ENCODE peak calls at places on chromosomes 4 and X, in seven cellular contexts. E is stomach, M is cardiac muscle cell, B is HCT116, O is astrocyte, W is AG10803, Y is tibial artery. F is an unnamed sample.

GRCh38 chr4:176185068-176185467 is 10.3 kb downstream of the SPATA4 start:
- DNase-seq in E (no peak), M (no peak), B (no peak), O (peak), W (peak), Y (no peak), F (peak)

GRCh38 chr4:123573866-123574508 is 177.4 kb downstream of the SPRY1 start:
- DNase-seq in E (no peak), M (no peak), B (no peak), O (no peak), W (no peak), Y (no peak), F (no peak)

GRCh38 chr4:96295143-96295763 is 455.4 kb downstream of the PDHA2 start:
- DNase-seq in E (no peak), M (no peak), B (no peak), O (no peak), W (no peak), Y (no peak), F (no peak)

GRCh38 chr4:4488405-4489404 is 53.1 kb downstream of the STX18 start:
- DNase-seq in E (peak), M (peak), B (peak), O (peak), W (peak), Y (peak), F (peak)

GRCh38 chr4:86496094-86497060 is 97.7 kb upstream of the PTPN13 start:
- DNase-seq in E (peak), M (peak), B (peak), O (no peak), W (peak), Y (no peak), F (peak)

GRCh38 chrX:42505057-42505456 is 272.9 kb downstream of the PPP1R2C start:
- DNase-seq in E (no peak), M (no peak), B (no peak), O (no peak), W (no peak), Y (no peak), F (no peak)

GRCh38 chrX:149539283-149540132 is 1.3 kb upstream of the EOLA1 start:
- DNase-seq in E (peak), M (peak), B (peak), O (peak), W (peak), Y (peak), F (peak)

GRCh38 chr4:110104661-110105060 is 93.8 kb downstream of the ELOVL6 start:
- DNase-seq in E (no peak), M (no peak), B (no peak), O (no peak), W (no peak), Y (no peak), F (no peak)

GRCh38 chrX:97524997-97525396 is 641.3 kb downstream of the RPA4 start:
- DNase-seq in E (no peak), M (no peak), B (no peak), O (peak), W (peak), Y (no peak), F (no peak)

GRCh38 chr4:67721770-67722597 is 21.0 kb upstream of the UBA6 start:
- DNase-seq in E (no peak), M (no peak), B (peak), O (peak), W (peak), Y (no peak), F (peak)

GRCh38 chr4:139028191-139028661 is 12.6 kb downstream of the NOCT start:
- DNase-seq in E (peak), M (peak), B (no peak), O (no peak), W (no peak), Y (no peak), F (no peak)

GRCh38 chrX:15447985-15448639 is 45.0 kb downstream of the PIR start:
- DNase-seq in E (no peak), M (peak), B (no peak), O (peak), W (peak), Y (no peak), F (no peak)

GRCh38 chr4:47668810-47669408 is 169.0 kb downstream of the CORIN start:
- DNase-seq in E (no peak), M (peak), B (peak), O (peak), W (peak), Y (no peak), F (peak)

GRCh38 chrX:68831405-68832100 is 2.7 kb downstream of the EFNB1 start:
- DNase-seq in E (no peak), M (no peak), B (no peak), O (no peak), W (no peak), Y (no peak), F (no peak)

GRCh38 chrX:112834016-112834855 is 6.4 kb downstream of the AMOT start:
- DNase-seq in E (no peak), M (peak), B (no peak), O (peak), W (peak), Y (no peak), F (no peak)

GRCh38 chrX:154328646-154329045 is 33.1 kb downstream of the TKTL1 start:
- DNase-seq in E (no peak), M (no peak), B (no peak), O (no peak), W (no peak), Y (no peak), F (no peak)

DNA sequence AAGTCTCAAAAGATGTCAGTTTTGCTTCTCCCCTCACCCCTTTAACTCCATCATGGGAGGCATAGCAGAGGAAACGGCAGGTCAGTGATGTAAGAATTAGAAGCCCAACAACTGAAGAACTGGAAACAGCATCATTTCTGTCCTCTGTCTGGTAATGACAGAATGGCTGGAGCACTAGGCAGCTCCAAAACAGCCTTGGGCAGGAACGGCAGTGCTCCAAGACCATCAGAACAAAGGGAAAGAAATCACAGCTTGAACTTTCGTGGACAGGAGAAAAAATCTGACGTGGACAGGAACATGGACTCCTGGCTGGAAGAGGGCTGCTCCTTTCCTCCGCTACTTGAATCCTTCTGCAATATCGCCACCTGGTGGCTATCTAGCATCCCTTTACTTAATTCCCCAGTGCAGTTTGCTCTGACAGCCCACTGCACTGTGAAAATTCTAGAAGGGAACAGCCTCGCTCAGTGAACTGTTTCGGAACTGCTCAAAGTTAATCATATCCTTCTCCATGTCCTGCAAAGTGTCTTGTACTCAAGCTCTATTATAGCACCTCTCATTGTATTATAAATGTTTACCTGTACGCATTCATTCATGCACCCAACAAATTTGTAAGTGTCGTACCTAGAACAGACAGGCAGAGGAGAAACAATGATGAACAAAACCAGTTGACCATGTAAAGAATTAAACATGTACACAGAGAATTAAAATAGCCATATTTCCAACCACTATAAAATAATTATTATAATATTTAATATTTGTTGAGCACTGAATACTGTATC is 20.4 kb downstream of the SLC25A53 start:
- DNase-seq in E (peak), M (peak), B (peak), O (peak), W (peak), Y (peak), F (peak)
- TF ChIP-seq CTCF in E (peak), M (peak), B (peak), O (peak), W (peak), Y (peak), F (peak)

GRCh38 chr4:143085224-143085623 is 99.5 kb upstream of the USP38 start:
- DNase-seq in E (no peak), M (no peak), B (no peak), O (no peak), W (peak), Y (no peak), F (no peak)

GRCh38 chr4:143083811-143084472 is 100.8 kb upstream of the USP38 start:
- DNase-seq in E (no peak), M (no peak), B (no peak), O (no peak), W (peak), Y (no peak), F (no peak)

GRCh38 chr4:143085644-143086043 is 99.1 kb upstream of the USP38 start:
- DNase-seq in E (no peak), M (no peak), B (no peak), O (no peak), W (no peak), Y (no peak), F (no peak)

GRCh38 chr4:143082698-143083097 is 102.0 kb upstream of the USP38 start:
- DNase-seq in E (no peak), M (no peak), B (no peak), O (no peak), W (no peak), Y (no peak), F (no peak)

DNA sequence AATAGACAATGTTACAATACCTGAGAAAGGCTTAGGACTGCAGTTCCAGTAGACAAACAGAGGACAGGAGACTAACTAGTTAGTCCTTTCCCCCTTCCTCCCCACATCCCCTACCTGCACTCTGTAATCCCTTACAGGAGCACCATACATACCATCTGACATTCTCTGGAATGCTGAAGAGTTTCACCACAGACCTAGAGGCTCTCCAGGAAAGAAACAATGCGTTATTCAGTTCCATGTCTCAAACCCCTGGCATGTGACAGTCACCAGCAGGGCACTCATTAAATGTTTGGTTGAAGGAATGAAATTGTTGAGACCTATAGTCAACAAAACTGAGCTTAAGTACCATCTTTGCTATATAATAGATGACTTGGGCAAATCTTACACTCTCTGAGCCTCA is 100.2 kb upstream of the USP38 start:
- DNase-seq in E (no peak), M (no peak), B (no peak), O (peak), W (no peak), Y (no peak), F (no peak)
- TF ChIP-seq CTCF in E (no peak), M (no peak), B (no peak), O (no peak), W (no peak), Y (no peak), F (no peak)

DNA sequence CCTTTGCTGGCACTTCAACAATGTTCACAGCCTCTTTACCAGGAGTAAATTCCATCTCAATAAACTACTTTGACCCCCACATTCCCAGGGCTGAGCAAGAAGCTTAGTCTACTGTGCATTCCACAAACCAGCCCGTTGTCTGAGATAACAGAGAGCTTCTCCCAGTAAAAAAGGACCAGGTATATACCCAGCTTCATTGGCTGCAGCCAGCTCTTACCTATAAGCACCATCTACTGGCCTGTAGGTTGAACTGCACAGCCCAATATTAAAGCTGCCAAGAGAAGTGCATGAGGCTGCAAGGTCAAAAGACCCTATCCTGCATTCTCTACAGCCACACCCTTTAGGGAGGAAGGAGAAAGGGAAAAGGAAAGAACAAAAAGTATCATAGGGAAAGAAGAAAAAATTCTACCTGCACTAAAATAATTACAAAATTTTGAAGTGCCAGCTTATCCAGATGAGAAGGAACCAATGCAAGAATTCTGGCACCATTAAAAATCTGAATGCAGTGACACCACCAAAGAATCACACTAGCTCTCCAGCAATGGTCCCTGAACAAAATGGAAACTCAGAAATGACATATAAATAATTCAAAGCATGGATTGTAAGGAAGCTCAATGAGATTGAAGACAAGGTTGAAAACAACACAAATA is 45.7 kb upstream of the INTU start:
- DNase-seq in E (no peak), M (peak), B (peak), O (peak), W (peak), Y (no peak), F (peak)
- TF ChIP-seq CTCF in E (peak), M (peak), B (peak), O (peak), W (peak), Y (peak), F (peak)

GRCh38 chrX:40651620-40652223 is 4.4 kb upstream of the CXorf38 start:
- DNase-seq in E (peak), M (peak), B (peak), O (peak), W (peak), Y (peak), F (peak)
- TF ChIP-seq CTCF in E (peak), M (peak), B (peak), O (peak), W (peak), Y (peak), F (peak)

GRCh38 chrX:47992093-47992375 is 11.8 kb downstream of the ZNF182 start:
- DNase-seq in E (no peak), M (no peak), B (no peak), O (no peak), W (peak), Y (no peak), F (no peak)

GRCh38 chrX:47992669-47993068 is 11.1 kb downstream of the ZNF182 start:
- DNase-seq in E (no peak), M (no peak), B (no peak), O (no peak), W (no peak), Y (no peak), F (no peak)

GRCh38 chrX:47991263-47992092 is 12.3 kb downstream of the ZNF182 start:
- DNase-seq in E (no peak), M (no peak), B (no peak), O (peak), W (peak), Y (no peak), F (peak)
- TF ChIP-seq CTCF in E (no peak), M (no peak), B (no peak), O (no peak), W (no peak), Y (no peak), F (no peak)

DNA sequence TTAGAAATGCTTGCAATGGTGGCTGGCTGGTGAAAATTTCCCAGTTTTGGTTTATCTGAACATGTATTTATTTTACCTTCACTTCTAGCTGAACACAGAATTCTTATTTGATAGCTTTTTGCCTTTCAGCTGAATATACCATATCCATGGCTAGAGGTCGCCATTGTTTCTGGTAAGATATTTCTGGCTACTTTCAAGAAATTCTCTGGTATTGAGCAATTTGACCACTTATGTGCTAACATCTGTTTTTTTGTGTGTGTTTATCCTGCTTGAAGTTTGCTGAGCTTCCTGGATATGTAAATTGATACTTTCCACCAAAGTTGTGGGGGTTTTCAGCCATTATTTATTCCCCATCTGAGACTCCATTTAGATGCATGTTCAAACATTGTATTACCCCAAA is 75.4 kb downstream of the FBXW7 start:
- DNase-seq in E (no peak), M (no peak), B (no peak), O (peak), W (peak), Y (no peak), F (no peak)
- TF ChIP-seq CTCF in E (no peak), M (peak), B (no peak), O (peak), W (peak), Y (no peak), F (peak)

GRCh38 chr4:134024251-134024650 is 177.3 kb downstream of the PABPC4L start:
- DNase-seq in E (no peak), M (peak), B (peak), O (peak), W (no peak), Y (no peak), F (no peak)
- TF ChIP-seq CTCF in E (no peak), M (peak), B (peak), O (peak), W (no peak), Y (no peak), F (peak)

DNA sequence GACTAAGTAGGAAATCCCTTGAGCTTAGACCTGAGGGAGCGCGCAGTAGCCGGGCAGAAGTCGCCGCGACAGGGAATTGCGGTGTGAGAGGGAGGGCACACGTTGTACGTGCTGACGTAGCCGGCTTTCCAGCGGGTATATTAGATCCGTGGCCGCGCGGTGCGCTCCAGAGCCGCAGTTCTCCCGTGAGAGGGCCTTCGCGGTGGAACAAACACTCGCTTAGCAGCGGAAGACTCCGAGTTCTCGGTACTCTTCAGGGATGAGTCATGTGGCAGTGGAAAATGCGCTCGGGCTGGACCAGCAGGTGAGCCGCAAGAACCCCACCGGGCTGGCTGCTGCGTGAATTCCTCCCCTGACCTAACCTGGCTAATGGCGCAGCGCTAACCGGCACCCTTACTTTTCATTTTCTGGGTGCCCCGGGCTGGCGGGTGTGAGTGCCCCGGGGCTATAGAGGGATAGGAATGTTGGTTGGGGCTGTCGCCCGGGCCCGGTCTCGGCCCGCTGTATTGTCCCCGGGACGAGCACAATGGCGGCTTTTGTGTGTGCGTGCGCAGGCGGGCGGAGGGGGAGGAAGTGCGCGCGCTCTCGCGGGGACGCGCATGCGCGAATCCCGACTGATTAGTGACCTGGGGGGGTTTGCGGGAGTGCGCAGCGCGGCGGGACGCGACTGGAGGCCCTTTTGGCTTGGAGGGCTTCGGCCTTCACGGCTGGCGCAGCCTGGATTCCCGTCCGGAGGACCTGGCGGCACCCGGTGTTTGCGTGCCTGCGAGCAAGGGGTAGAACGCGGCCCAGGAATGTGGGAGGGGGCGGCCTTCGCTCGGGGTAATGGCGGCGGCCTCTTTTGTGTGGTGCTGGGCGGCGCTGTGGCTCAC is at the start of gene DDX3X:
- DNase-seq in E (peak), M (peak), B (peak), O (peak), W (peak), Y (peak), F (peak)
- TF ChIP-seq CTCF in E (no peak), M (no peak), B (no peak), O (no peak), W (peak), Y (peak), F (no peak)